ENCODE peak calls at places on chromosomes 6 and 20, in seven cellular contexts. D is mammary epithelial cell, Q is HTR-8/SVneo, N is WERI-Rb-1, S is K562, W is AG10803, R is tibial nerve. I is an unnamed sample.

GRCh38 chr20:4713401-4713800 is 8.3 kb upstream of the PRND start:
- DNase-seq in D (peak; percentile 98), Q (no peak), N (no peak), S (no peak), W (no peak), R (no peak), I (no peak)

GRCh38 chr6:150373260-150373701 is 4.5 kb downstream of the IYD start:
- DNase-seq in D (peak; percentile 62), Q (no peak), N (no peak), S (no peak), W (peak; percentile 95), R (no peak), I (no peak)

GRCh38 chr6:92132446-92132845 is 1286.9 kb downstream of the EPHA7 start:
- DNase-seq in D (peak; percentile 7), Q (no peak), N (no peak), S (no peak), W (no peak), R (no peak), I (no peak)

GRCh38 chr6:141421378-141421777 is 711.3 kb upstream of the GJE1 start:
- DNase-seq in D (peak; percentile 80), Q (peak; percentile 28), N (no peak), S (no peak), W (peak; percentile 85), R (no peak), I (no peak)

GRCh38 chr6:71393471-71393870 is 104.9 kb downstream of the OGFRL1 start:
- DNase-seq in D (no peak), Q (no peak), N (no peak), S (no peak), W (peak; percentile 46), R (no peak), I (no peak)

GRCh38 chr6:155154158-155154830 is 109.5 kb upstream of the CLDN20 start:
- DNase-seq in D (peak; percentile 80), Q (peak; percentile 51), N (no peak), S (peak; percentile 69), W (peak; percentile 86), R (no peak), I (no peak)

GRCh38 chr6:133707456-133707855 is 181.5 kb upstream of the TCF21 start:
- DNase-seq in D (peak; percentile 74), Q (peak; percentile 14), N (no peak), S (no peak), W (peak; percentile 98), R (no peak), I (peak; percentile 2)

GRCh38 chr20:25057234-25058050 is 497 bp downstream of the ACSS1 start:
- DNase-seq in D (peak; percentile 56), Q (peak; percentile 52), N (peak; percentile 53), S (peak; percentile 27), W (peak; percentile 51), R (peak; percentile 52), I (peak; percentile 59)

GRCh38 chr6:28977351-28978136 is 27.6 kb downstream of the ZNF311 start:
- DNase-seq in D (peak; percentile 74), Q (peak; percentile 53), N (no peak), S (no peak), W (peak; percentile 74), R (no peak), I (no peak)

GRCh38 chr6:131967948-131968347 is 16.8 kb upstream of the CCN2 start:
- DNase-seq in D (no peak), Q (no peak), N (no peak), S (no peak), W (no peak), R (no peak), I (no peak)

GRCh38 chr6:127384007-127384406 is 40.6 kb upstream of the ECHDC1 start:
- DNase-seq in D (no peak), Q (no peak), N (no peak), S (no peak), W (peak; percentile 44), R (no peak), I (no peak)

GRCh38 chr6:139587469-139587868 is 213.0 kb upstream of the CITED2 start:
- DNase-seq in D (peak; percentile 56), Q (peak; percentile 59), N (no peak), S (no peak), W (peak; percentile 96), R (no peak), I (no peak)

GRCh38 chr6:75830959-75831885 is 82.2 kb downstream of the MYO6 start:
- DNase-seq in D (peak; percentile 82), Q (no peak), N (no peak), S (no peak), W (peak; percentile 55), R (no peak), I (no peak)

GRCh38 chr6:105432797-105433196 is 29.9 kb upstream of the PREP start:
- DNase-seq in D (peak; percentile 69), Q (peak; percentile 41), N (no peak), S (no peak), W (peak; percentile 94), R (no peak), I (no peak)

GRCh38 chr6:37171970-37172812 is 2.2 kb downstream of the PIM1 start:
- DNase-seq in D (peak; percentile 92), Q (peak; percentile 81), N (peak; percentile 89), S (peak; percentile 70), W (peak; percentile 95), R (peak; percentile 87), I (peak; percentile 98)

GRCh38 chr20:49717693-49718092 is 4.0 kb upstream of the B4GALT5 start:
- DNase-seq in D (no peak), Q (no peak), N (no peak), S (no peak), W (no peak), R (no peak), I (no peak)

GRCh38 chr20:53222932-53223331 is 250.8 kb downstream of the TSHZ2 start:
- DNase-seq in D (no peak), Q (no peak), N (no peak), S (no peak), W (no peak), R (no peak), I (no peak)

GRCh38 chr6:27280064-27280539 is 32.0 kb downstream of the POM121L2 start:
- DNase-seq in D (peak; percentile 63), Q (peak; percentile 39), N (no peak), S (peak; percentile 68), W (peak; percentile 43), R (no peak), I (no peak)

I was measured in AML-193.